ENCODE peak calls at places on chromosomes 13 and 19, in six cellular contexts. A, Z, U, M, D and R are unnamed samples.

GRCh38 chr19:45271098-45271497 is 20.0 kb downstream of the MARK4 start:
- DNase-seq in M (no peak), Z (no peak), A (no peak), D (no peak), U (no peak), R (no peak)

GRCh38 chr13:39900106-39900750 is 244.8 kb downstream of the COG6 start:
- DNase-seq in D (no peak), M (no peak), U (no peak), A (no peak), Z (no peak), R (no peak)

GRCh38 chr13:29901714-29902631 is 51.6 kb upstream of the UBL3 start:
- DNase-seq in U (peak; percentile 10), D (no peak), Z (peak; percentile 85), A (peak; percentile 27), M (peak; percentile 32), R (peak; percentile 52)

GRCh38 chr19:10418281-10419199 is 1.8 kb upstream of the PDE4A start:
- DNase-seq in A (no peak), M (peak; percentile 34), D (no peak), U (no peak), Z (no peak), R (peak; percentile 57)

GRCh38 chr19:15292847-15293582 is 39.3 kb downstream of the BRD4 start:
- DNase-seq in U (no peak), D (no peak), Z (no peak), A (no peak), M (no peak), R (peak; percentile 34)

GRCh38 chr13:48978942-48979601 is 3.4 kb downstream of the FNDC3A start:
- DNase-seq in D (no peak), Z (no peak), A (no peak), U (no peak), M (no peak), R (no peak)

GRCh38 chr13:51958217-51958547 is 53.1 kb downstream of the ATP7B start:
- DNase-seq in M (no peak), D (no peak), Z (peak; percentile 69), U (no peak), A (no peak), R (no peak)

GRCh38 chr13:80214521-80214941 is 126.4 kb downstream of the SPRY2 start:
- DNase-seq in U (no peak), A (no peak), Z (no peak), M (no peak), D (no peak), R (no peak)

GRCh38 chr13:113650275-113650674 is 7.7 kb downstream of the ATP4B start:
- DNase-seq in M (no peak), D (peak; percentile 45), U (no peak), Z (no peak), A (no peak), R (no peak)

GRCh38 chr13:26327905-26328304 is 74.0 kb downstream of the CDK8 start:
- DNase-seq in A (no peak), D (no peak), Z (peak; percentile 6), M (no peak), U (no peak), R (no peak)

GRCh38 chr13:70014337-70014736 is 93.3 kb upstream of the ATXN8OS start:
- DNase-seq in A (no peak), Z (no peak), U (no peak), M (no peak), D (no peak), R (no peak)

GRCh38 chr19:43673702-43674629 is 4.0 kb upstream of the PLAUR start:
- DNase-seq in A (no peak), M (no peak), U (no peak), Z (no peak), D (no peak), R (no peak)

GRCh38 chr13:30256713-30257432 is 50.5 kb downstream of the KATNAL1 start:
- DNase-seq in Z (no peak), U (no peak), A (no peak), M (no peak), D (no peak), R (no peak)

GRCh38 chr13:107069107-107069776 is 501.3 kb upstream of the ARGLU1 start:
- DNase-seq in A (no peak), M (no peak), Z (peak; percentile 22), D (no peak), U (no peak), R (no peak)

GRCh38 chr19:38155453-38155852 is 68.6 kb downstream of the DPF1 start:
- DNase-seq in A (no peak), M (no peak), U (no peak), Z (no peak), D (no peak), R (no peak)

GRCh38 chr19:47112166-47112663 is 1.4 kb downstream of the ZC3H4 start:
- DNase-seq in M (peak; percentile 71), D (peak; percentile 90), U (peak; percentile 83), A (peak; percentile 87), Z (peak; percentile 68), R (peak; percentile 87)

GRCh38 chr13:89940383-89940782 is 1407.1 kb upstream of the MIR17HG start:
- DNase-seq in U (no peak), Z (no peak), A (no peak), M (no peak), D (no peak), R (no peak)

GRCh38 chr13:80237646-80238045 is 103.3 kb downstream of the SPRY2 start:
- DNase-seq in A (no peak), D (no peak), Z (no peak), M (no peak), U (no peak), R (no peak)

GRCh38 chr19:3114018-3114726 is 20.0 kb downstream of the GNA11 start:
- DNase-seq in D (no peak), M (no peak), A (no peak), Z (no peak), U (no peak), R (no peak)

GRCh38 chr13:40315416-40316064 is 350.9 kb downstream of the FOXO1 start:
- DNase-seq in A (peak; percentile 53), Z (no peak), U (no peak), D (no peak), M (no peak), R (peak; percentile 76)

GRCh38 chr13:60226507-60226906 is 62.8 kb upstream of the DIAPH3 start:
- DNase-seq in Z (peak; percentile 30), M (no peak), U (no peak), A (no peak), D (no peak), R (peak; percentile 15)

GRCh38 chr13:75151081-75151643 is 330.8 kb downstream of the TBC1D4 start:
- DNase-seq in D (no peak), A (no peak), U (no peak), M (no peak), Z (no peak), R (no peak)

GRCh38 chr13:113400621-113401451 is 36.9 kb upstream of the GRTP1 start:
- DNase-seq in D (peak; percentile 81), A (no peak), Z (no peak), U (no peak), M (peak; percentile 13), R (no peak)

GRCh38 chr13:110131424-110131823 is 175.5 kb downstream of the COL4A1 start:
- DNase-seq in M (no peak), Z (no peak), U (no peak), A (no peak), D (peak; percentile 67), R (no peak)

GRCh38 chr13:24175847-24176246 is 15.3 kb downstream of the SPATA13 start:
- DNase-seq in D (no peak), Z (no peak), U (no peak), A (no peak), M (no peak), R (no peak)

GRCh38 chr13:36778083-36778671 is 40.8 kb upstream of the RFXAP start:
- DNase-seq in A (no peak), Z (peak; percentile 17), D (no peak), M (no peak), U (no peak), R (no peak)

GRCh38 chr19:900302-901111 is 7.2 kb downstream of the RNU6-9 start:
- DNase-seq in A (no peak), D (no peak), Z (peak; percentile 23), U (no peak), M (no peak), R (peak; percentile 48)

GRCh38 chr13:93227280-93227905 is 786 bp downstream of the GPC6 start:
- DNase-seq in M (no peak), U (no peak), A (no peak), D (no peak), Z (peak; percentile 43), R (no peak)

GRCh38 chr19:7540761-7541480 is 5.4 kb downstream of the PNPLA6 start:
- DNase-seq in Z (peak; percentile 45), D (peak; percentile 73), A (peak; percentile 25), U (no peak), M (no peak), R (peak; percentile 72)

GRCh38 chr13:60811581-60811980 is 414.6 kb downstream of the TDRD3 start:
- DNase-seq in M (no peak), Z (no peak), A (no peak), U (no peak), D (no peak), R (no peak)

GRCh38 chr19:47581605-47582319 is 8.8 kb upstream of the ZNF541 start:
- DNase-seq in A (no peak), Z (peak; percentile 86), D (no peak), U (no peak), M (no peak), R (no peak)

GRCh38 chr19:13212759-13213330 is 62.6 kb downstream of the IER2 start:
- DNase-seq in M (peak; percentile 42), A (peak; percentile 79), U (peak; percentile 65), D (no peak), Z (peak; percentile 76), R (peak; percentile 86)

GRCh38 chr19:55069137-55069858 is 6.3 kb upstream of the RDH13 start:
- DNase-seq in D (no peak), A (no peak), U (no peak), M (no peak), Z (peak; percentile 89), R (no peak)

GRCh38 chr13:24557121-24557520 is 44.5 kb upstream of the PARP4 start:
- DNase-seq in A (no peak), Z (no peak), U (no peak), D (no peak), M (no peak), R (no peak)

GRCh38 chr13:44692173-44692713 is 116.1 kb upstream of the TSC22D1 start:
- DNase-seq in A (no peak), M (no peak), Z (peak; percentile 33), D (no peak), U (no peak), R (no peak)